ENCODE peak calls at places on chromosomes 16 and 17, in four cellular contexts. S, X, O and E are unnamed samples.

GRCh38 chr16:87626905-87627304 is 24.6 kb downstream of the JPH3 start:
- DNase-seq in S (no peak), X (no peak), O (no peak), E (no peak)

GRCh38 chr17:69878661-69879060 is 196.4 kb upstream of the KCNJ16 start:
- DNase-seq in S (no peak), X (peak; percentile 46), O (no peak), E (no peak)

GRCh38 chr17:3740611-3741073 is 16.9 kb downstream of the HASPIN start:
- DNase-seq in S (peak; percentile 60), X (no peak), O (no peak), E (peak; percentile 65)

GRCh38 chr16:87332150-87332549 is 15.0 kb upstream of the C16orf95 start:
- DNase-seq in S (no peak), X (peak; percentile 19), O (no peak), E (no peak)

GRCh38 chr17:44002141-44002848 is 2.1 kb upstream of the NAGS start:
- DNase-seq in S (no peak), X (peak; percentile 54), O (no peak), E (no peak)

GRCh38 chr16:85416267-85417109 is 196.6 kb upstream of the GSE1 start:
- DNase-seq in S (peak; percentile 89), X (no peak), O (peak; percentile 24), E (peak; percentile 65)

GRCh38 chr17:14904406-14904805 is 360.7 kb downstream of the PMP22 start:
- DNase-seq in S (no peak), X (no peak), O (peak; percentile 53), E (no peak)

GRCh38 chr16:67967956-67968439 is 439 bp downstream of the SLC12A4 start:
- DNase-seq in S (no peak), X (peak; percentile 35), O (peak; percentile 41), E (peak; percentile 55)

GRCh38 chr16:8096211-8096610 is 494.1 kb downstream of the TMEM114 start:
- DNase-seq in S (no peak), X (no peak), O (no peak), E (no peak)

GRCh38 chr17:19336938-19337711 is 25.4 kb downstream of the B9D1 start:
- DNase-seq in S (no peak), X (peak; percentile 20), O (no peak), E (no peak)

GRCh38 chr16:12613131-12613991 is 190.3 kb downstream of the CPPED1 start:
- DNase-seq in S (no peak), X (peak; percentile 67), O (no peak), E (no peak)

GRCh38 chr17:2075336-2076056 is 20.6 kb downstream of the HIC1 start:
- DNase-seq in S (no peak), X (peak; percentile 80), O (no peak), E (no peak)

GRCh38 chr17:73939808-73940207 is 263.7 kb upstream of the RPL38 start:
- DNase-seq in S (no peak), X (no peak), O (no peak), E (no peak)

GRCh38 chr16:68590201-68590994 is 51.3 kb downstream of the ZFP90 start:
- DNase-seq in S (peak; percentile 77), X (peak; percentile 63), O (no peak), E (peak; percentile 58)

GRCh38 chr16:30113031-30113710 is at the start of gene GDPD3:
- DNase-seq in S (no peak), X (no peak), O (no peak), E (peak; percentile 31)

GRCh38 chr17:74682028-74682427 is 30.7 kb downstream of the CD300LF start:
- DNase-seq in S (no peak), X (no peak), O (no peak), E (no peak)

GRCh38 chr16:15484662-15485061 is 50.3 kb downstream of the BMERB1 start:
- DNase-seq in S (no peak), X (peak; percentile 69), O (no peak), E (no peak)

GRCh38 chr17:29555840-29556239 is 11.0 kb downstream of the ABHD15 start:
- DNase-seq in S (no peak), X (no peak), O (no peak), E (no peak)

GRCh38 chr17:14744716-14745115 is 443.8 kb downstream of the HS3ST3B1 start:
- DNase-seq in S (no peak), X (no peak), O (no peak), E (no peak)

GRCh38 chr17:45867702-45868101 is 23.0 kb downstream of the SPPL2C start:
- DNase-seq in S (no peak), X (no peak), O (no peak), E (no peak)

GRCh38 chr17:27342059-27342458 is 48.1 kb downstream of the WSB1 start:
- DNase-seq in S (no peak), X (no peak), O (no peak), E (no peak)

GRCh38 chr16:74556375-74556922 is 50.5 kb downstream of the GLG1 start:
- DNase-seq in S (no peak), X (peak; percentile 67), O (no peak), E (no peak)

GRCh38 chr17:50534222-50534978 is 1.9 kb downstream of the EPN3 start:
- DNase-seq in S (peak; percentile 56), X (peak; percentile 49), O (no peak), E (no peak)

GRCh38 chr17:81715107-81715871 is 3.2 kb downstream of the SLC25A10 start:
- DNase-seq in S (no peak), X (no peak), O (no peak), E (no peak)

GRCh38 chr17:9862191-9862590 is 36.5 kb downstream of the GLP2R start:
- DNase-seq in S (no peak), X (no peak), O (no peak), E (no peak)

GRCh38 chr16:273547-274421 is 2.0 kb downstream of the RGS11 start:
- DNase-seq in S (no peak), X (no peak), O (peak; percentile 15), E (no peak)

GRCh38 chr16:50169555-50170096 is 16.5 kb downstream of the TENT4B start:
- DNase-seq in S (no peak), X (no peak), O (no peak), E (no peak)

GRCh38 chr16:12341966-12342365 is 365.4 kb downstream of the SNX29 start:
- DNase-seq in S (no peak), X (no peak), O (no peak), E (no peak)

GRCh38 chr16:12900599-12901203 is 697 bp upstream of the SHISA9 start:
- DNase-seq in S (no peak), X (no peak), O (no peak), E (no peak)

GRCh38 chr17:17071531-17072360 is 29.5 kb downstream of the MPRIP start:
- DNase-seq in S (no peak), X (no peak), O (no peak), E (no peak)

GRCh38 chr17:72030067-72030899 is 90.5 kb upstream of the SOX9 start:
- DNase-seq in S (peak; percentile 41), X (peak; percentile 70), O (peak; percentile 16), E (peak; percentile 79)

GRCh38 chr16:65429504-65430149 is 307.8 kb upstream of the CDH11 start:
- DNase-seq in S (no peak), X (no peak), O (no peak), E (no peak)

GRCh38 chr17:65809366-65809765 is 247.9 kb upstream of the AXIN2 start:
- DNase-seq in S (no peak), X (no peak), O (no peak), E (no peak)

GRCh38 chr17:74125160-74125559 is 78.3 kb upstream of the RPL38 start:
- DNase-seq in S (no peak), X (no peak), O (no peak), E (no peak)

GRCh38 chr17:28726396-28726911 is 421 bp upstream of the TLCD1 start:
- DNase-seq in S (no peak), X (peak; percentile 58), O (peak; percentile 70), E (no peak)

GRCh38 chr16:75198135-75198600 is 8.8 kb downstream of the CTRB2 start:
- DNase-seq in S (peak; percentile 41), X (no peak), O (no peak), E (no peak)

GRCh38 chr17:33014751-33015150 is 23.1 kb downstream of the SPACA3 start:
- DNase-seq in S (no peak), X (no peak), O (no peak), E (no peak)

GRCh38 chr17:41733348-41734138 is 900 bp downstream of the HAP1 start:
- DNase-seq in S (no peak), X (no peak), O (no peak), E (no peak)
- H3K4me3 ChIP-seq in S (peak overlapping the region; percentile 53), X (peak overlapping the region; percentile 50), O (peak overlapping the region; percentile 59), E (no peak overlapping the region)

DNA sequence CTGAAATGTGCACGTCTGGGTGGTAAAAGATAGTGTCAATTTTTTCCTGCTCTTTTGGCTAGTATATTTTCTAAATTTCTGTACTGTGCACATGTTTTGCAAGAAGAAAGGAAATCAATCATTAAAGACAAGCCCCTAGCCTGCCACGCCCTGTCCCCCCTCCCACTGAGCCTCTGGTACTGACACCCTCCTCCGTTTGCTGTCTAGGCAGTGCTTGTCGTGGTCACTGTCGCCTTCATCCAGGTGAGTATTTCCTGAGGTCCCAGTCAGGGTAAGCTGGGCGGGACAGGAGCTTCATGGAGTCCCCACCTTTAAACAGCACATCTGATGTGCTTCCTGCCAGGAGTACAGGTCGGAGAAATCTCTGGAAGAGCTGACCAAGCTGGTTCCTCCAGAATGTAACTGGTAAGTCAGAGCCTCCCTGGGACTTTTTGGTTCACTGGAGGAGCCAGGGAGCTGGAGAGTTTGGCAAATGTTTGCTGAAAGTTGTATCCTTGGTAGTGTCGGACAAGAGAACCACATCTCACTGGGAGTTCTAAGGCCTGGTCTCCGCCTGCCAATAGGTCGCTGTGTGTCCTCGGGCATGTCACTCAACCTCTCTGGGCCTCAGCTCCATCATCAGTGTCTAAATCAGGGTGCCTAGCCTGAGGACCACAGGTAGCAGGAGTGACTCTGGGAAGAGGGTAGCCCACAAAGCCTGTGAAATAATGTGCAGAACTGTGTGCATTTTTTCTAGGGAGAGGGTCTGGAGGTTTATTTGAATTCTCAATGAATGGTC is 42.2 kb downstream of the ATP2C2 start:
- DNase-seq in S (no peak), X (no peak), O (no peak), E (no peak)
- H3K27me3 ChIP-seq in S (peaks cover 5% of the 10 kb centered on the region), X (peaks cover 8% of the 10 kb centered on the region), O (peaks cover 35% of the 10 kb centered on the region), E (no peaks in the 10 kb centered on the region)

GRCh38 chr17:40113110-40113960 is 8.4 kb upstream of the MSL1 start:
- DNase-seq in S (peak; percentile 92), X (peak; percentile 93), O (peak; percentile 96), E (peak; percentile 82)

GRCh38 chr17:40111221-40112128 is 10.3 kb upstream of the MSL1 start:
- DNase-seq in S (peak; percentile 84), X (peak; percentile 98), O (peak; percentile 88), E (peak; percentile 63)

GRCh38 chr17:40112191-40112590 is 9.6 kb upstream of the MSL1 start:
- DNase-seq in S (no peak), X (no peak), O (peak; percentile 4), E (no peak)

GRCh38 chr17:40113961-40114272 is 7.9 kb upstream of the MSL1 start:
- DNase-seq in S (no peak), X (peak; percentile 68), O (peak; percentile 4), E (no peak)

GRCh38 chr17:40112718-40113109 is 9.1 kb upstream of the MSL1 start:
- DNase-seq in S (no peak), X (no peak), O (no peak), E (no peak)
- H3K4me3 ChIP-seq in S (peak overlapping the region; percentile 61), X (peak overlapping the region; percentile 15), O (no peak overlapping the region), E (no peak overlapping the region)

GRCh38 chr17:48757524-48757961 is 29.0 kb upstream of the HOXB13 start:
- DNase-seq in S (no peak), X (no peak), O (no peak), E (no peak)

GRCh38 chr17:48753794-48754499 is 25.4 kb upstream of the HOXB13 start:
- DNase-seq in S (no peak), X (no peak), O (no peak), E (no peak)

GRCh38 chr17:48754500-48755261 is 26.1 kb upstream of the HOXB13 start:
- DNase-seq in S (no peak), X (no peak), O (no peak), E (no peak)

GRCh38 chr17:48756816-48757215 is 28.3 kb upstream of the HOXB13 start:
- DNase-seq in S (no peak), X (no peak), O (no peak), E (no peak)

GRCh38 chr17:48755346-48755745 is 26.8 kb upstream of the HOXB13 start:
- DNase-seq in S (no peak), X (no peak), O (no peak), E (no peak)
- H3K27me3 ChIP-seq in S (peaks cover 97% of the 10 kb centered on the region), X (peaks cover 60% of the 10 kb centered on the region), O (peaks cover 79% of the 10 kb centered on the region), E (peaks cover 11% of the 10 kb centered on the region)